ENCODE peak calls at places on chromosomes 1 and 21, in eight cellular contexts. T is CD4-positive, alpha-beta memory T cell; O is GM04504; E is amygdala; P is heart right ventricle; U is NCI-H345; V is Right ventricle myocardium superior; Q is NCI-H748 treated with DMSO at 0.1 percent for 48 hours. A is an unnamed sample.

GRCh38 chr1:66282343-66282852 is 251.6 kb upstream of the SGIP1 start:
- DNase-seq in T (peak), O (no peak), E (no peak), P (no peak), U (no peak), V (no peak), Q (no peak), A (no peak)

GRCh38 chr1:93222987-93223675 is 42.6 kb downstream of the CCDC18 start:
- DNase-seq in T (no peak), O (no peak), E (no peak), P (no peak), U (no peak), V (no peak), Q (no peak), A (no peak)

GRCh38 chr1:99648107-99648506 is 2.2 kb downstream of the PALMD start:
- DNase-seq in T (no peak), O (no peak), E (no peak), P (peak), U (no peak), V (peak), Q (peak), A (peak)

GRCh38 chr1:9075023-9075422 is 5.6 kb upstream of the SLC2A5 start:
- DNase-seq in T (no peak), O (no peak), E (no peak), P (no peak), U (peak), V (no peak), Q (no peak), A (no peak)

GRCh38 chr1:22920734-22921451 is 51.8 kb downstream of the LACTBL1 start:
- DNase-seq in T (no peak), O (no peak), E (no peak), P (no peak), U (no peak), V (peak), Q (no peak), A (no peak)

GRCh38 chr21:32570456-32570855 is 14.9 kb downstream of the TCP10L start:
- DNase-seq in T (no peak), O (no peak), E (no peak), P (no peak), U (no peak), V (no peak), Q (no peak), A (no peak)

GRCh38 chr1:196400478-196401453 is 207.5 kb downstream of the KCNT2 start:
- DNase-seq in T (no peak), O (peak), E (no peak), P (no peak), U (no peak), V (peak), Q (peak), A (peak)

GRCh38 chr1:211606327-211606913 is 27.5 kb upstream of the SLC30A1 start:
- DNase-seq in T (peak), O (no peak), E (no peak), P (no peak), U (no peak), V (no peak), Q (no peak), A (no peak)

GRCh38 chr1:33152685-33153432 is 29.0 kb downstream of the TRIM62 start:
- DNase-seq in T (no peak), O (no peak), E (peak), P (peak), U (peak), V (peak), Q (no peak), A (peak)

GRCh38 chr1:178109348-178110143 is 15.6 kb downstream of the RASAL2 start:
- DNase-seq in T (no peak), O (no peak), E (no peak), P (no peak), U (no peak), V (no peak), Q (no peak), A (no peak)

GRCh38 chr1:61424382-61424781 is 300.6 kb downstream of the TM2D1 start:
- DNase-seq in T (no peak), O (no peak), E (no peak), P (no peak), U (no peak), V (no peak), Q (peak), A (no peak)

GRCh38 chr1:115220340-115221030 is 117.6 kb downstream of the NGF start:
- DNase-seq in T (no peak), O (no peak), E (no peak), P (no peak), U (no peak), V (no peak), Q (no peak), A (no peak)

GRCh38 chr1:96521994-96522760 is 199.4 kb upstream of the PTBP2 start:
- DNase-seq in T (no peak), O (no peak), E (no peak), P (no peak), U (no peak), V (no peak), Q (no peak), A (no peak)

GRCh38 chr1:205588691-205589445 is 42.9 kb downstream of the ELK4 start:
- DNase-seq in T (no peak), O (peak), E (no peak), P (no peak), U (no peak), V (no peak), Q (no peak), A (no peak)

GRCh38 chr1:156214024-156214748 is 1.4 kb downstream of the PMF1 start:
- DNase-seq in T (no peak), O (no peak), E (no peak), P (no peak), U (peak), V (no peak), Q (no peak), A (no peak)

GRCh38 chr1:33738976-33739375 is 124.9 kb upstream of the HMGB4 start:
- DNase-seq in T (no peak), O (no peak), E (no peak), P (no peak), U (no peak), V (no peak), Q (no peak), A (no peak)

GRCh38 chr1:117573386-117574040 is 32.3 kb upstream of the TENT5C start:
- DNase-seq in T (no peak), O (no peak), E (no peak), P (no peak), U (no peak), V (no peak), Q (no peak), A (peak)

GRCh38 chr1:173857363-173857917 is 10.3 kb downstream of the GAS5 start:
- DNase-seq in T (no peak), O (no peak), E (no peak), P (no peak), U (no peak), V (no peak), Q (no peak), A (no peak)

GRCh38 chr1:53524428-53525400 is 65.5 kb downstream of the DMRTB1 start:
- DNase-seq in T (no peak), O (no peak), E (no peak), P (peak), U (peak), V (peak), Q (no peak), A (no peak)

GRCh38 chr1:119870917-119871486 is 25.3 kb downstream of the ADAM30 start:
- DNase-seq in T (peak), O (peak), E (peak), P (peak), U (peak), V (peak), Q (peak), A (peak)

GRCh38 chr21:24903954-24904635 is 703.2 kb downstream of the MRPL39 start:
- DNase-seq in T (no peak), O (no peak), E (no peak), P (no peak), U (no peak), V (no peak), Q (no peak), A (no peak)

GRCh38 chr1:29516063-29516820 is 279.9 kb downstream of the PTPRU start:
- DNase-seq in T (no peak), O (no peak), E (no peak), P (no peak), U (no peak), V (no peak), Q (no peak), A (no peak)

GRCh38 chr1:72483958-72484357 is 201.6 kb upstream of the NEGR1 start:
- DNase-seq in T (no peak), O (no peak), E (no peak), P (no peak), U (no peak), V (no peak), Q (no peak), A (no peak)

GRCh38 chr1:36159614-36160387 is 3.8 kb downstream of the MAP7D1 start:
- DNase-seq in T (no peak), O (no peak), E (peak), P (no peak), U (no peak), V (peak), Q (no peak), A (no peak)

GRCh38 chr1:44484155-44484688 is 79.2 kb downstream of the RNF220 start:
- DNase-seq in T (no peak), O (no peak), E (no peak), P (no peak), U (no peak), V (no peak), Q (no peak), A (no peak)

GRCh38 chr1:15360681-15361080 is 49.0 kb upstream of the EFHD2 start:
- DNase-seq in T (no peak), O (no peak), E (no peak), P (no peak), U (no peak), V (no peak), Q (no peak), A (no peak)

GRCh38 chr1:26126321-26127084 is 14.9 kb downstream of the PDIK1L start:
- DNase-seq in T (peak), O (no peak), E (no peak), P (no peak), U (no peak), V (no peak), Q (peak), A (no peak)

GRCh38 chr1:222310830-222311229 is 237.1 kb downstream of the HHIPL2 start:
- DNase-seq in T (peak), O (no peak), E (peak), P (peak), U (no peak), V (peak), Q (no peak), A (no peak)

GRCh38 chr1:18530567-18531502 is 50.1 kb downstream of the KLHDC7A start:
- DNase-seq in T (no peak), O (no peak), E (no peak), P (no peak), U (no peak), V (no peak), Q (no peak), A (no peak)

GRCh38 chr1:160125761-160126160 is 10.2 kb downstream of the ATP1A2 start:
- DNase-seq in T (no peak), O (no peak), E (no peak), P (no peak), U (no peak), V (no peak), Q (no peak), A (no peak)

GRCh38 chr21:45831991-45832740 is 149.4 kb upstream of the COL6A1 start:
- DNase-seq in T (no peak), O (peak), E (no peak), P (no peak), U (no peak), V (peak), Q (no peak), A (no peak)

GRCh38 chr1:13730751-13731482 is 30.9 kb downstream of the PRDM2 start:
- DNase-seq in T (peak), O (no peak), E (no peak), P (no peak), U (no peak), V (no peak), Q (no peak), A (no peak)

GRCh38 chr1:221683681-221684080 is 58.2 kb downstream of the DUSP10 start:
- DNase-seq in T (no peak), O (no peak), E (no peak), P (no peak), U (no peak), V (no peak), Q (no peak), A (no peak)

GRCh38 chr1:204649756-204650155 is 35.8 kb downstream of the LRRN2 start:
- DNase-seq in T (no peak), O (no peak), E (no peak), P (no peak), U (peak), V (no peak), Q (no peak), A (no peak)

GRCh38 chr1:87852410-87853202 is 523.9 kb downstream of the LMO4 start:
- DNase-seq in T (no peak), O (no peak), E (no peak), P (no peak), U (no peak), V (no peak), Q (no peak), A (no peak)

GRCh38 chr1:244796719-244797406 is 38.6 kb upstream of the COX20 start:
- DNase-seq in T (peak), O (peak), E (peak), P (no peak), U (peak), V (no peak), Q (peak), A (peak)

GRCh38 chr21:27513016-27513415 is 546.1 kb upstream of the ADAMTS5 start:
- DNase-seq in T (no peak), O (no peak), E (no peak), P (no peak), U (no peak), V (no peak), Q (no peak), A (no peak)

GRCh38 chr1:109969430-109969829 is 15.1 kb upstream of the AHCYL1 start:
- DNase-seq in T (no peak), O (peak), E (no peak), P (no peak), U (no peak), V (no peak), Q (no peak), A (no peak)